ENCODE peak calls at places on chromosomes 3 and 15, in eight cellular contexts. A, U, G, C, Z, D, K and M are unnamed samples.
A peak's percentile ranks its signal among the peaks of the same experiment; 100 is the strongest.

GRCh38 chr15:88637436-88637835 is 1.4 kb upstream of the ISG20 start:
- DNase-seq in A (no peak), U (no peak), G (no peak), C (no peak), Z (no peak), D (peak; percentile 43), K (no peak), M (no peak)

GRCh38 chr15:79170256-79170664 is 79.7 kb upstream of the RASGRF1 start:
- DNase-seq in A (peak; percentile 74), U (no peak), G (no peak), C (peak; percentile 36), Z (no peak), D (no peak), K (no peak), M (peak; percentile 79)

GRCh38 chr3:157447026-157447694 is 10.5 kb downstream of the PTX3 start:
- DNase-seq in A (peak; percentile 78), U (no peak), G (no peak), C (peak; percentile 17), Z (peak; percentile 55), D (no peak), K (no peak), M (peak; percentile 35)

GRCh38 chr3:29152379-29152778 is 128.5 kb upstream of the RBMS3 start:
- DNase-seq in A (no peak), U (no peak), G (no peak), C (no peak), Z (no peak), D (no peak), K (no peak), M (no peak)

GRCh38 chr15:90419738-90420487 is 31.9 kb downstream of the IQGAP1 start:
- DNase-seq in A (peak; percentile 90), U (no peak), G (peak; percentile 33), C (no peak), Z (no peak), D (no peak), K (no peak), M (peak; percentile 65)

GRCh38 chr3:180932819-180933218 is 20.3 kb downstream of the FXR1 start:
- DNase-seq in A (peak; percentile 11), U (no peak), G (no peak), C (no peak), Z (no peak), D (no peak), K (no peak), M (no peak)

GRCh38 chr3:183092256-183092655 is 7.0 kb downstream of the MCCC1 start:
- DNase-seq in A (no peak), U (no peak), G (no peak), C (no peak), Z (no peak), D (no peak), K (no peak), M (no peak)

GRCh38 chr15:63466378-63467192 is 37.8 kb upstream of the USP3 start:
- DNase-seq in A (peak; percentile 66), U (peak; percentile 43), G (peak; percentile 54), C (peak; percentile 69), Z (peak; percentile 78), D (no peak), K (no peak), M (peak; percentile 68)

GRCh38 chr3:164879201-164879600 is 199.1 kb downstream of the SI start:
- DNase-seq in A (no peak), U (peak; percentile 15), G (no peak), C (no peak), Z (peak; percentile 73), D (no peak), K (no peak), M (no peak)

GRCh38 chr3:160583451-160583850 is 18.1 kb upstream of the KPNA4 start:
- DNase-seq in A (no peak), U (no peak), G (no peak), C (no peak), Z (no peak), D (no peak), K (no peak), M (no peak)

GRCh38 chr15:44536298-44536961 is 517 bp upstream of the EIF3J start:
- DNase-seq in A (peak; percentile 94), U (peak; percentile 92), G (no peak), C (peak; percentile 82), Z (peak; percentile 96), D (no peak), K (peak; percentile 36), M (peak; percentile 93)

GRCh38 chr3:42934910-42935309 is 29.0 kb downstream of the ZNF662 start:
- DNase-seq in A (no peak), U (no peak), G (no peak), C (no peak), Z (no peak), D (no peak), K (no peak), M (no peak)

GRCh38 chr15:82021021-82021420 is 24.8 kb downstream of the MEX3B start:
- DNase-seq in A (peak; percentile 24), U (no peak), G (no peak), C (no peak), Z (no peak), D (no peak), K (no peak), M (no peak)

GRCh38 chr3:66153961-66154923 is 66.6 kb upstream of the SLC25A26 start:
- DNase-seq in A (peak; percentile 69), U (peak; percentile 79), G (no peak), C (no peak), Z (peak; percentile 69), D (no peak), K (no peak), M (peak; percentile 70)

GRCh38 chr3:3998140-3998977 is 199.1 kb downstream of the LRRN1 start:
- DNase-seq in A (peak; percentile 1), U (peak; percentile 36), G (no peak), C (peak; percentile 38), Z (peak; percentile 74), D (no peak), K (peak; percentile 1), M (no peak)

GRCh38 chr15:65373163-65373651 is 4.6 kb downstream of the IGDCC3 start:
- DNase-seq in A (no peak), U (no peak), G (no peak), C (no peak), Z (no peak), D (no peak), K (no peak), M (no peak)

GRCh38 chr3:58032186-58032585 is 24.0 kb downstream of the FLNB start:
- DNase-seq in A (peak; percentile 85), U (no peak), G (no peak), C (no peak), Z (peak; percentile 73), D (no peak), K (no peak), M (peak; percentile 24)

GRCh38 chr3:189529889-189530288 is 101.3 kb upstream of the TP63 start:
- DNase-seq in A (no peak), U (no peak), G (no peak), C (no peak), Z (no peak), D (no peak), K (no peak), M (no peak)

GRCh38 chr3:74041068-74041675 is 416.4 kb upstream of the PDZRN3 start:
- DNase-seq in A (no peak), U (no peak), G (no peak), C (no peak), Z (no peak), D (no peak), K (no peak), M (no peak)

GRCh38 chr3:42980909-42981308 is 1.8 kb downstream of the GASK1A start:
- DNase-seq in A (peak; percentile 40), U (no peak), G (no peak), C (no peak), Z (no peak), D (no peak), K (no peak), M (no peak)

GRCh38 chr3:30535515-30535914 is 70.9 kb upstream of the TGFBR2 start:
- DNase-seq in A (peak; percentile 63), U (no peak), G (no peak), C (no peak), Z (no peak), D (no peak), K (no peak), M (no peak)

GRCh38 chr15:28930011-28930410 is 44.2 kb downstream of the APBA2 start:
- DNase-seq in A (no peak), U (no peak), G (no peak), C (no peak), Z (no peak), D (peak; percentile 29), K (no peak), M (no peak)

GRCh38 chr3:124686028-124686670 is 44.1 kb upstream of the UMPS start:
- DNase-seq in A (peak; percentile 51), U (no peak), G (no peak), C (no peak), Z (no peak), D (no peak), K (no peak), M (no peak)

GRCh38 chr15:60972301-60972700 is 256.8 kb downstream of the RORA start:
- DNase-seq in A (peak; percentile 95), U (no peak), G (no peak), C (no peak), Z (no peak), D (no peak), K (no peak), M (peak; percentile 60)

GRCh38 chr3:10164546-10165393 is at the start of gene IRAK2:
- DNase-seq in A (peak; percentile 91), U (peak; percentile 78), G (peak; percentile 35), C (peak; percentile 78), Z (peak; percentile 76), D (peak; percentile 90), K (peak; percentile 23), M (peak; percentile 95)

GRCh38 chr3:50370594-50370993 is 11.3 kb upstream of the TMEM115 start:
- DNase-seq in A (peak; percentile 42), U (peak; percentile 50), G (no peak), C (peak; percentile 27), Z (peak; percentile 69), D (no peak), K (no peak), M (no peak)

GRCh38 chr15:75928680-75929608 is 25.3 kb downstream of the FBXO22 start:
- DNase-seq in A (peak; percentile 35), U (peak; percentile 76), G (no peak), C (no peak), Z (peak; percentile 78), D (no peak), K (no peak), M (no peak)

GRCh38 chr3:100525753-100526612 is 33.6 kb downstream of the TMEM45A start:
- DNase-seq in A (peak; percentile 98), U (peak; percentile 21), G (no peak), C (peak; percentile 39), Z (peak; percentile 37), D (peak; percentile 70), K (no peak), M (peak; percentile 88)